ENCODE peak calls at places on chromosomes 13 and 19, in six cellular contexts. N is adrenal gland, S is right atrium auricular region, T is choroid plexus epithelial cell, E is hepatocyte, C is brain microvascular endothelial cell. R is an unnamed sample.
A peak's percentile ranks its signal among the peaks of the same experiment; 100 is the strongest.

GRCh38 chr19:42628411-42629135 is 33.8 kb upstream of the CEACAM8 start:
- DNase-seq in N (no peak), T (no peak), C (no peak), S (no peak), E (no peak), R (no peak)

GRCh38 chr19:44925114-44925891 is 10.9 kb downstream of the APOC1 start:
- DNase-seq in S (peak; percentile 93), T (peak; percentile 70), N (peak; percentile 98), C (no peak), E (peak; percentile 73), R (peak; percentile 94)

GRCh38 chr19:45152504-45153338 is 8.1 kb downstream of the NKPD1 start:
- DNase-seq in C (no peak), T (peak; percentile 78), N (peak; percentile 74), E (peak; percentile 45), S (peak; percentile 61), R (peak; percentile 66)

GRCh38 chr13:106418556-106418955 is 116.9 kb downstream of the EFNB2 start:
- DNase-seq in S (no peak), C (peak; percentile 25), N (no peak), T (no peak), E (peak; percentile 23), R (peak; percentile 70)

GRCh38 chr19:32781280-32781679 is 61.7 kb downstream of the TDRD12 start:
- DNase-seq in T (no peak), C (no peak), S (no peak), E (no peak), N (no peak), R (no peak)

GRCh38 chr13:19845758-19846157 is 17.7 kb downstream of the ZMYM5 start:
- DNase-seq in C (peak; percentile 96), S (no peak), N (peak; percentile 62), T (peak; percentile 97), E (peak; percentile 72), R (peak; percentile 97)

GRCh38 chr19:46431824-46432223 is 3.1 kb upstream of the PNMA8C start:
- DNase-seq in S (no peak), T (no peak), E (no peak), C (no peak), N (no peak), R (no peak)

GRCh38 chr19:5337126-5337525 is 3.5 kb downstream of the PTPRS start:
- DNase-seq in C (no peak), E (no peak), N (no peak), S (no peak), T (no peak), R (no peak)

GRCh38 chr19:49301165-49301865 is 23.7 kb downstream of the SLC6A16 start:
- DNase-seq in T (peak; percentile 76), S (peak; percentile 79), N (peak; percentile 62), C (peak; percentile 72), E (peak; percentile 71), R (peak; percentile 62)

GRCh38 chr13:32905063-32905863 is 111.0 kb upstream of the KL start:
- DNase-seq in E (no peak), S (no peak), T (peak; percentile 24), C (no peak), N (no peak), R (peak; percentile 20)

GRCh38 chr19:49691243-49692101 is 556 bp downstream of the CPT1C start:
- DNase-seq in E (peak; percentile 79), N (peak; percentile 46), S (no peak), C (peak; percentile 61), T (peak; percentile 68), R (peak; percentile 55)

GRCh38 chr19:41821003-41821735 is 23.3 kb downstream of the LYPD4 start:
- DNase-seq in N (no peak), T (peak; percentile 58), S (no peak), C (peak; percentile 17), E (peak; percentile 37), R (peak; percentile 30)

GRCh38 chr13:51801631-51802099 is 2.3 kb downstream of the DHRS12 start:
- DNase-seq in T (no peak), E (no peak), S (peak; percentile 83), N (peak; percentile 81), C (no peak), R (no peak)

GRCh38 chr19:29439021-29439420 is 86.8 kb upstream of the VSTM2B start:
- DNase-seq in S (no peak), E (no peak), C (no peak), T (no peak), N (no peak), R (no peak)
- TF ChIP-seq CTCF in S (no peak), E (no peak), C (no peak), T (no peak), N (no peak), R (no peak)

DNA sequence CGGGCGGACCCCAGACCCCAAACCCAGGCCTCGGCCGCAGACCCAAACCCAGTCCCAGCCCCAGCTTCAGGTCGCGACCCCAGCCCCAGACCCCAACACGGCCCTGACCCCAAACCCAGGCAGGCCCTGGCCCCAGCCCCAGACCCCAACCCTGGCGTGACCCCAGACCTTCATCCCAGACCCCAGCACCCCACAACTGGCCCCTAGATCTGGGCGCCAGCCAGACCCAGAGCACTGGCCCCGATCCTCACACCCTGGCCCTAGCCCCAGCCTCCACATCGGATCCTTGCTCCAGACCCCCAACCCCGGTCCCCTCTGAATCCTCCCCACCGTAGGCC is 7.5 kb downstream of the MBD3 start:
- DNase-seq in E (no peak), C (no peak), S (no peak), T (no peak), N (no peak), R (no peak)
- H3K4me3 ChIP-seq in E (no peak overlapping the region), C (no peak overlapping the region), S (no peak overlapping the region), T (no peak overlapping the region), N (no peak overlapping the region), R (no peak overlapping the region)

DNA sequence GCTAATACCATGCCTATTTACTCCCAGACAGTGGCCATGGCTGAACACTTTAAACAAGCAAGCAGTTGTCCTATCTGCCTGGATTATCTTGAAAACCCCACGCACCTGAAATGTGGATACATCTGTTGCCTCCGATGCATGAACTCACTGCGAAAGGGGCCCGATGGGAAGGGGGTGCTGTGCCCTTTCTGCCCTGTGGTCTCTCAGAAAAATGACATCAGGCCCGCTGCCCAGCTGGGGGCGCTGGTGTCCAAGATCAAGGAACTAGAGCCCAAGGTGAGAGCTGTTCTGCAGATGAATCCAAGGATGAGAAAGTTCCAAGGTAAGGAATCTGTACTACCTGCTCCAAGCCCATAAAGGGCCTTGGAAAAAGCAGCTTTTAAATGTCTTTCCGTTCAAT is 8.6 kb downstream of the RFPL4AL1 start:
- DNase-seq in T (no peak), E (no peak), N (no peak), S (no peak), C (no peak), R (no peak)
- TF ChIP-seq CTCF in T (no peak), E (no peak), N (no peak), S (no peak), C (no peak), R (no peak)

DNA sequence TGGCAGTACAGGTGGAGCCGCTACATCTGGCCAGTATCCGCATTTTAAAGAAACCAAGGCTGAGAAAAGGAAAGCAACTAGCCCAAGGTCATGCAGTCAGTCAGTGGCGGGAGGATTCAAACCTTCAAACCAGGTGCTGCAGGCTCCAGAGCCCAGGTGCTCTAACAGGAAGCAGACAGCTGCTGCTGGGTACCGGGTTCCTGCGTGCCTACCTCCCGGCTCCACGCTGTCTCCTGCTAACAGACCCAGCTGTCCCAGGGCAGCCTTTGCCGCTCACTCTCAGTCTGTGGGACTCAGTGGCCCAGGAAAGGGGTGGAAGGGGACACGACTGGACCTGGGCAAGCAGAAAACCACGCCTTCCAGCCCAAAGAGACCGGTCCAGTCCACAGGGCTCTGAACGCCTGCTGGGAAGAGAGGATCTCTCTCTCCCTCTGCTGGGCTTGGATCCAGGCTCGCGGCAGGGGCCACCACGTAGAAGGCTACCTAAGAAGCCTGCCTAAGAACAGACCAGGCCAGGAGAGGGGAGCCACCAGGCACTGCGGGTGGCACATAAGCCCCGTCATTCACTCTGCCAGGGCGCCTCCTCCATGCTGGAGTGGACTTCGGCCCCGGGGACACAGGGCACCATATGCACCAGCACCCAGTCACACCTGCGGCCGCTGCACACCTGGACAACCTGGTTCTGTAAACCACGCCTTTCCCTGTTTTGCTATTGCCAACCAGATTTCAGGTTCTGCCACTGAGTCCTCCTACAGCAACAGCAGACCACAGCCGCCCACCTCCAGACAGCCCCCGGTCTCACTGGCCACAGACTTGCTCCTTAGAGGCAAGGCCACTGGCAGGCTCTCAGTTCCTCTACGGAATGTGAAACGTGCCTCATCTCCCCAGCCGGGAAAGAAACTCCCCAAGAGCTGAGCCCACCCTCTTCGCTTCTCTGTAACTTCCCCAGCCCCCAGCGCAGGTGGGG is 4.6 kb downstream of the DAPK3 start:
- DNase-seq in S (no peak), C (no peak), N (no peak), E (peak; percentile 29), T (no peak), R (no peak)
- H3K4me3 ChIP-seq in S (peak overlapping the region; percentile 2), C (no peak overlapping the region), N (no peak overlapping the region), E (no peak overlapping the region), T (no peak overlapping the region), R (no peak overlapping the region)

GRCh38 chr13:114166381-114167131 is 12.5 kb upstream of the CFAP97D2 start:
- DNase-seq in N (no peak), S (no peak), E (no peak), C (no peak), T (no peak), R (no peak)
- TF ChIP-seq CTCF in N (no peak), S (no peak), E (no peak), C (no peak), T (no peak), R (no peak)

GRCh38 chr13:109427148-109427547 is 359.2 kb downstream of the IRS2 start:
- DNase-seq in E (no peak), T (peak; percentile 73), C (peak; percentile 12), N (no peak), S (no peak), R (peak; percentile 33)

GRCh38 chr13:109426690-109426990 is 359.7 kb downstream of the IRS2 start:
- DNase-seq in T (peak; percentile 26), N (no peak), E (no peak), S (no peak), C (no peak), R (no peak)

GRCh38 chr13:109427695-109428094 is 358.7 kb downstream of the IRS2 start:
- DNase-seq in C (no peak), T (no peak), S (no peak), E (no peak), N (no peak), R (no peak)

GRCh38 chr13:109428146-109428545 is 358.2 kb downstream of the IRS2 start:
- DNase-seq in T (no peak), S (no peak), E (no peak), N (no peak), C (no peak), R (no peak)

GRCh38 chr13:109425821-109426689 is 360.3 kb downstream of the IRS2 start:
- DNase-seq in C (no peak), T (no peak), E (no peak), S (no peak), N (no peak), R (no peak)
- H3K4me3 ChIP-seq in C (no peak overlapping the region), T (no peak overlapping the region), E (no peak overlapping the region), S (no peak overlapping the region), N (no peak overlapping the region), R (no peak overlapping the region)

DNA sequence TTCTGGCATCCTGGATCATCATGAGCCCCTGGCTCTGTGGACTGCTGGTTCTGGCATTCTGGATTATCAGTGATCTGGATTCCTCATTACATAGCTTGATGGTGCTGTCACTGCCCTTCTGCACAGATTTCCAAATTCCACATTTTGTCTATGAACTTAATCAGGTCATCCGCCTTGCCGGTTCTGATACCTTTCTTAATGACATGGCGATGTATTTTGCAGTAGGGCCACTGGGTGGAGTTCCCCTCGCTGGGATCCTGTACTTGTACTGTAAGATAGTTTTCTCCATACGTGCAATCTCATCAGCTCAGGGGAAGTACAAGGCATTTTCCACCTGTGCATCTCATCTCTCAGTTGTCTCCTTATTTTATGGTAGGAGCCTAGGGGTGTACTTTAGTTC is 24.4 kb upstream of the OR7C2 start:
- DNase-seq in C (no peak), E (no peak), T (no peak), N (no peak), S (no peak), R (no peak)
- TF ChIP-seq CTCF in C (no peak), E (no peak), T (no peak), N (no peak), S (no peak), R (no peak)